ENCODE peak calls at places on chromosomes 13 and 19, in seven cellular contexts. One of them, this sample, is unnamed.
A peak's percentile ranks its signal among the peaks of the same experiment; 100 is the strongest.

GRCh38 chr19:3135961-3136683 is at the start of gene GNA15:
- DNase-seq in right atrium auricular region: no peak
- DNase-seq in heart right ventricle: peak; percentile 25
- DNase-seq in cardiac fibroblast: no peak
- DNase-seq in breast epithelium: peak; percentile 53
- DNase-seq in fibroblast of mammary gland: no peak
- DNase-seq in GM12878: no peak
- DNase-seq in this sample: no peak

GRCh38 chr19:4375164-4375619 is 25.2 kb downstream of the SH3GL1 start:
- DNase-seq in right atrium auricular region: no peak
- DNase-seq in heart right ventricle: no peak
- DNase-seq in cardiac fibroblast: no peak
- DNase-seq in breast epithelium: no peak
- DNase-seq in fibroblast of mammary gland: no peak
- DNase-seq in GM12878: no peak
- DNase-seq in this sample: no peak

GRCh38 chr19:45163156-45163555 is 2.4 kb upstream of the NKPD1 start:
- DNase-seq in right atrium auricular region: no peak
- DNase-seq in heart right ventricle: no peak
- DNase-seq in cardiac fibroblast: no peak
- DNase-seq in breast epithelium: no peak
- DNase-seq in fibroblast of mammary gland: no peak
- DNase-seq in GM12878: no peak
- DNase-seq in this sample: no peak

GRCh38 chr13:76383671-76384461 is 502.3 kb downstream of the KCTD12 start:
- DNase-seq in right atrium auricular region: no peak
- DNase-seq in heart right ventricle: no peak
- DNase-seq in cardiac fibroblast: peak; percentile 94
- DNase-seq in breast epithelium: peak; percentile 57
- DNase-seq in fibroblast of mammary gland: peak; percentile 95
- DNase-seq in GM12878: no peak
- DNase-seq in this sample: peak; percentile 96

GRCh38 chr19:48745208-48745995 is 1.3 kb downstream of the IZUMO1 start:
- DNase-seq in right atrium auricular region: peak; percentile 67
- DNase-seq in heart right ventricle: no peak
- DNase-seq in cardiac fibroblast: peak; percentile 76
- DNase-seq in breast epithelium: no peak
- DNase-seq in fibroblast of mammary gland: peak; percentile 64
- DNase-seq in GM12878: no peak
- DNase-seq in this sample: peak; percentile 23

GRCh38 chr19:42441047-42441440 is 1.7 kb downstream of the CXCL17 start:
- DNase-seq in right atrium auricular region: no peak
- DNase-seq in heart right ventricle: no peak
- DNase-seq in cardiac fibroblast: no peak
- DNase-seq in breast epithelium: no peak
- DNase-seq in fibroblast of mammary gland: no peak
- DNase-seq in GM12878: no peak
- DNase-seq in this sample: no peak

GRCh38 chr13:76884167-76884566 is 2.0 kb downstream of the KCTD12 start:
- DNase-seq in right atrium auricular region: peak; percentile 74
- DNase-seq in heart right ventricle: peak; percentile 35
- DNase-seq in cardiac fibroblast: peak; percentile 53
- DNase-seq in breast epithelium: peak; percentile 29
- DNase-seq in fibroblast of mammary gland: peak; percentile 50
- DNase-seq in GM12878: no peak
- DNase-seq in this sample: no peak

GRCh38 chr13:18996627-18997051 is 185.0 kb downstream of the TUBA3C start:
- DNase-seq in right atrium auricular region: no peak
- DNase-seq in heart right ventricle: no peak
- DNase-seq in cardiac fibroblast: no peak
- DNase-seq in breast epithelium: no peak
- DNase-seq in fibroblast of mammary gland: no peak
- DNase-seq in GM12878: no peak
- DNase-seq in this sample: no peak

GRCh38 chr13:109412232-109412935 is 374.0 kb downstream of the IRS2 start:
- DNase-seq in right atrium auricular region: no peak
- DNase-seq in heart right ventricle: peak; percentile 57
- DNase-seq in cardiac fibroblast: peak; percentile 48
- DNase-seq in breast epithelium: no peak
- DNase-seq in fibroblast of mammary gland: no peak
- DNase-seq in GM12878: no peak
- DNase-seq in this sample: no peak

GRCh38 chr19:6216236-6216995 is 63.4 kb downstream of the MLLT1 start:
- DNase-seq in right atrium auricular region: no peak
- DNase-seq in heart right ventricle: peak; percentile 20
- DNase-seq in cardiac fibroblast: no peak
- DNase-seq in breast epithelium: no peak
- DNase-seq in fibroblast of mammary gland: no peak
- DNase-seq in GM12878: no peak
- DNase-seq in this sample: no peak

GRCh38 chr19:17841810-17842662 is 5.7 kb downstream of the JAK3 start:
- DNase-seq in right atrium auricular region: peak; percentile 75
- DNase-seq in heart right ventricle: peak; percentile 82
- DNase-seq in cardiac fibroblast: peak; percentile 86
- DNase-seq in breast epithelium: peak; percentile 46
- DNase-seq in fibroblast of mammary gland: peak; percentile 84
- DNase-seq in GM12878: no peak
- DNase-seq in this sample: peak; percentile 40

GRCh38 chr19:18023596-18024212 is 15.7 kb downstream of the ARRDC2 start:
- DNase-seq in right atrium auricular region: peak; percentile 96
- DNase-seq in heart right ventricle: peak; percentile 87
- DNase-seq in cardiac fibroblast: peak; percentile 93
- DNase-seq in breast epithelium: peak; percentile 78
- DNase-seq in fibroblast of mammary gland: peak; percentile 72
- DNase-seq in GM12878: no peak
- DNase-seq in this sample: no peak

GRCh38 chr13:77760893-77761292 is 63.4 kb downstream of the SLAIN1 start:
- DNase-seq in right atrium auricular region: no peak
- DNase-seq in heart right ventricle: no peak
- DNase-seq in cardiac fibroblast: no peak
- DNase-seq in breast epithelium: peak; percentile 30
- DNase-seq in fibroblast of mammary gland: no peak
- DNase-seq in GM12878: no peak
- DNase-seq in this sample: no peak

GRCh38 chr13:75636339-75637095 is 387 bp downstream of the LMO7 start:
- DNase-seq in right atrium auricular region: no peak
- DNase-seq in heart right ventricle: peak; percentile 15
- DNase-seq in cardiac fibroblast: peak; percentile 56
- DNase-seq in breast epithelium: no peak
- DNase-seq in fibroblast of mammary gland: no peak
- DNase-seq in GM12878: no peak
- DNase-seq in this sample: no peak

GRCh38 chr13:41401371-41401770 is 56.0 kb upstream of the RGCC start:
- DNase-seq in right atrium auricular region: no peak
- DNase-seq in heart right ventricle: no peak
- DNase-seq in cardiac fibroblast: no peak
- DNase-seq in breast epithelium: no peak
- DNase-seq in fibroblast of mammary gland: no peak
- DNase-seq in GM12878: no peak
- DNase-seq in this sample: no peak

GRCh38 chr19:39969681-39970423 is 1.1 kb upstream of the PSMC4 start:
- DNase-seq in right atrium auricular region: no peak
- DNase-seq in heart right ventricle: no peak
- DNase-seq in cardiac fibroblast: peak; percentile 4
- DNase-seq in breast epithelium: no peak
- DNase-seq in fibroblast of mammary gland: no peak
- DNase-seq in GM12878: no peak
- DNase-seq in this sample: no peak

GRCh38 chr19:57351867-57352266 is 796 bp downstream of the ZNF304 start:
- DNase-seq in right atrium auricular region: no peak
- DNase-seq in heart right ventricle: no peak
- DNase-seq in cardiac fibroblast: peak; percentile 26
- DNase-seq in breast epithelium: no peak
- DNase-seq in fibroblast of mammary gland: peak; percentile 15
- DNase-seq in GM12878: no peak
- DNase-seq in this sample: no peak

GRCh38 chr19:58170860-58171259 is 12.0 kb upstream of the ZNF274 start:
- DNase-seq in right atrium auricular region: no peak
- DNase-seq in heart right ventricle: no peak
- DNase-seq in cardiac fibroblast: peak; percentile 79
- DNase-seq in breast epithelium: no peak
- DNase-seq in fibroblast of mammary gland: peak; percentile 67
- DNase-seq in GM12878: no peak
- DNase-seq in this sample: no peak

GRCh38 chr19:41352609-41353465 is 885 bp downstream of the TGFB1 start:
- DNase-seq in right atrium auricular region: peak; percentile 73
- DNase-seq in heart right ventricle: peak; percentile 74
- DNase-seq in cardiac fibroblast: peak; percentile 56
- DNase-seq in breast epithelium: peak; percentile 46
- DNase-seq in fibroblast of mammary gland: peak; percentile 51
- DNase-seq in GM12878: no peak
- DNase-seq in this sample: no peak

GRCh38 chr13:32969516-32969941 is 46.7 kb upstream of the KL start:
- DNase-seq in right atrium auricular region: peak; percentile 59
- DNase-seq in heart right ventricle: no peak
- DNase-seq in cardiac fibroblast: peak; percentile 68
- DNase-seq in breast epithelium: no peak
- DNase-seq in fibroblast of mammary gland: peak; percentile 64
- DNase-seq in GM12878: peak; percentile 15
- DNase-seq in this sample: no peak
- H3K4me3 ChIP-seq in right atrium auricular region: peak overlapping the region; percentile 28
- H3K4me3 ChIP-seq in heart right ventricle: peak overlapping the region; percentile 12
- H3K4me3 ChIP-seq in cardiac fibroblast: peak overlapping the region; percentile 25
- H3K4me3 ChIP-seq in breast epithelium: peak overlapping the region; percentile 22
- H3K4me3 ChIP-seq in fibroblast of mammary gland: no peak overlapping the region
- H3K4me3 ChIP-seq in GM12878: no peak overlapping the region
- H3K4me3 ChIP-seq in this sample: no peak overlapping the region

GRCh38 chr13:37791699-37792098 is 77.9 kb downstream of the TRPC4 start:
- DNase-seq in right atrium auricular region: no peak
- DNase-seq in heart right ventricle: no peak
- DNase-seq in cardiac fibroblast: peak; percentile 71
- DNase-seq in breast epithelium: no peak
- DNase-seq in fibroblast of mammary gland: peak; percentile 52
- DNase-seq in GM12878: no peak
- DNase-seq in this sample: no peak

GRCh38 chr13:37797606-37798005 is 72.0 kb downstream of the TRPC4 start:
- DNase-seq in right atrium auricular region: no peak
- DNase-seq in heart right ventricle: no peak
- DNase-seq in cardiac fibroblast: peak; percentile 43
- DNase-seq in breast epithelium: no peak
- DNase-seq in fibroblast of mammary gland: no peak
- DNase-seq in GM12878: no peak
- DNase-seq in this sample: peak; percentile 36
- TF ChIP-seq CTCF in right atrium auricular region: no peak
- TF ChIP-seq CTCF in heart right ventricle: no peak
- TF ChIP-seq CTCF in cardiac fibroblast: no peak
- TF ChIP-seq CTCF in breast epithelium: no peak
- TF ChIP-seq CTCF in fibroblast of mammary gland: no peak
- TF ChIP-seq CTCF in GM12878: no peak
- TF ChIP-seq CTCF in this sample: no peak

DNA sequence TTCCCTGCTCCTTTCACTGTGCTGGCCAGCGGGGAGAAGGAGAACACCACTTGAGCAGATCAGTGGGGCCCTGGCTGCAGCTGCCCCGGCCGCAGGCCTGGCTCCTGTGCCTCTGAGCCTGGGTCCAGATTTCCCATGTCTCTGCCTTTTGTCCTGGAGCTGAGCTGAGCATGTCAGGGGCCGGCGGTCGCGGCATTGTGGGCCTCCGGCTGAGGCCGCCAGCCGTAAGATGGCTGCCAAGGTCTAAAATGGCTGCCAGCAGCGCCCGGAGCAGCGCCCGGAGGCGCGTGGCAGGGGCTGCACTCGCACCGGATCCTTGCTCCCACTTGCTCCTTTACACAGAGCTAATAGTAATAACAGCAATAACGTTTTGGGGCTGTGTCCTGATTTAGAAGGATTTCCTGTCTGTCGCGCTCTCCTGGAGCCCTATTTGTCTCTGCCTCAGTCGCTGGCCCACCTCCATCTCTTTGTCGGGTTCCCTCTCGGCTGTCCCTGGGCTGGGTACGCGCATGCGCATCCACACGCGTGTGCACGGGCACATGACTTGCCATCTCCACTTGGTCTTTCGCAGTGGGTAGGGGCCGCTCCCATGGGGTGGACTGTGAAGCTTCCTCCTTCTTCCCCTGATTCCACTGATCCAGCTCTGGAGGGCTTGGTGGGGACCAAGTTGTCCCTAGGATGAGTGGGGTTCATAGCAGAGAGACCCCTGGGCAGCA is 32.1 kb downstream of the LYL1 start:
- DNase-seq in right atrium auricular region: no peak
- DNase-seq in heart right ventricle: no peak
- DNase-seq in cardiac fibroblast: no peak
- DNase-seq in breast epithelium: no peak
- DNase-seq in fibroblast of mammary gland: no peak
- DNase-seq in GM12878: no peak
- DNase-seq in this sample: no peak
- H3K4me3 ChIP-seq in right atrium auricular region: no peak overlapping the region
- H3K4me3 ChIP-seq in heart right ventricle: no peak overlapping the region
- H3K4me3 ChIP-seq in cardiac fibroblast: no peak overlapping the region
- H3K4me3 ChIP-seq in breast epithelium: no peak overlapping the region
- H3K4me3 ChIP-seq in fibroblast of mammary gland: no peak overlapping the region
- H3K4me3 ChIP-seq in GM12878: no peak overlapping the region
- H3K4me3 ChIP-seq in this sample: no peak overlapping the region

DNA sequence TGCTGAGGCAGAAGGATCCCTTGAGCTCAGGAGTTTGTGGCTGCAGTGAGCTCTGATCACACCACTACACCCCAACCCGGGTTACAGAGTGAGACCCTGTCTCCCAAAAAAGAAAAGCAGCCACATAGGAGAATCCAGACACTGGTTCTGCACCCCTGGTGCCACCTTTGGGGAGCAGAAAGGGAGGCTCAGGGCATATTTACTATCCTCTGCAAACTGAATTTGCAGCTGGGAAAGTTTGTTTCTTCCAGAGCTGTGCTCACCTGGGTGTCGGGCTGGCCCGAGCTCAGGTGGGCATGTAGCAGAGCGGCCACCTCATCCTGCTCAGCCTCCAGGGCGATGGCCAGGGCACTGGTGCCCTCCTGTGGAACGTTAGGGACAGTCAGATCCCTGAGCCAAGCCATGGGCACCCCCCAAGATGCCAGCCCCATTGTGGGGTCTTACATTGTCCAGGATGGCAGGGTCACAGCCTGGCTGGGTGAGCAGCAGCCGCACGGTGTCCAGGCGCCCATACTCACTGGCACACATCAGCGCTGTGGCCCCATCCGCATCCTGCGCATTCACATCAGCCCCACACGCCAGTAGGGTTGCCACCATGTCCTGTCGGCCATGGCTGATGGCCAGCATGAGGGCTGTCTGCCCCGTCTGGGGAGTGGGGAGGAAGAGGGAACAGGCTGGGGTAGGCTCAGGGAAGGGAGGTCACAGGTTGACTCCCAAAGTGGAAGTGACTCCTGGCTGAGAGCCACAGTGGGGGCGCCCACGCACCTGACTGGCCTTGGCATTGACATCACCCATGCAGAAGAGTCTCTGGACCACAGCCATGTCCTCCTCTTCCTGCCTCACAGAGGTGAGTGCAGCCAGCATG is 3.1 kb downstream of the RPS28 start:
- DNase-seq in right atrium auricular region: no peak
- DNase-seq in heart right ventricle: peak; percentile 29
- DNase-seq in cardiac fibroblast: no peak
- DNase-seq in breast epithelium: no peak
- DNase-seq in fibroblast of mammary gland: no peak
- DNase-seq in GM12878: no peak
- DNase-seq in this sample: no peak
- TF ChIP-seq CTCF in right atrium auricular region: no peak
- TF ChIP-seq CTCF in heart right ventricle: no peak
- TF ChIP-seq CTCF in cardiac fibroblast: no peak
- TF ChIP-seq CTCF in breast epithelium: no peak
- TF ChIP-seq CTCF in fibroblast of mammary gland: no peak
- TF ChIP-seq CTCF in GM12878: no peak
- TF ChIP-seq CTCF in this sample: no peak